ENCODE peak calls at places on chromosomes 3 and 15, in five cellular contexts. O, V, I, Z and G are unnamed samples.

GRCh38 chr3:171028779-171029232 is 2.3 kb upstream of the SLC2A2 start:
- DNase-seq in V (no peak), I (peak), Z (no peak), O (no peak), G (no peak)

GRCh38 chr15:68700395-68701123 is 120.1 kb downstream of the ANP32A start:
- DNase-seq in Z (no peak), V (no peak), I (no peak), O (peak), G (peak)

GRCh38 chr3:16476636-16477035 is 36.9 kb downstream of the RFTN1 start:
- DNase-seq in Z (no peak), I (peak), V (no peak), O (no peak), G (no peak)

GRCh38 chr3:72907131-72907697 is 19.4 kb downstream of the GXYLT2 start:
- DNase-seq in O (no peak), I (no peak), V (no peak), Z (no peak), G (no peak)

GRCh38 chr3:14246414-14246813 is 67.8 kb downstream of the LSM3 start:
- DNase-seq in I (no peak), V (no peak), Z (no peak), O (no peak), G (no peak)

GRCh38 chr3:177561365-177561764 is 364.1 kb upstream of the TBL1XR1 start:
- DNase-seq in I (no peak), Z (no peak), O (no peak), V (no peak), G (no peak)

GRCh38 chr15:40320931-40321371 is 2.5 kb upstream of the INAFM2 start:
- DNase-seq in V (no peak), I (peak), Z (peak), O (no peak), G (peak)

GRCh38 chr3:179321585-179322322 is 1.1 kb upstream of the ZNF639 start:
- DNase-seq in V (no peak), O (no peak), Z (peak), I (peak), G (no peak)

GRCh38 chr15:70437882-70438331 is 325.5 kb downstream of the UACA start:
- DNase-seq in I (peak), V (no peak), Z (no peak), O (no peak), G (no peak)

GRCh38 chr3:115212615-115213014 is 65.5 kb upstream of the ZBTB20 start:
- DNase-seq in O (no peak), I (no peak), Z (no peak), V (no peak), G (no peak)

GRCh38 chr15:52677593-52677992 is 1.6 kb downstream of the ATOSA start:
- DNase-seq in V (no peak), Z (no peak), I (peak), O (no peak), G (no peak)

GRCh38 chr15:93308026-93308670 is 219.1 kb upstream of the RGMA start:
- DNase-seq in V (no peak), Z (no peak), I (no peak), O (no peak), G (no peak)

GRCh38 chr3:70108072-70108471 is 108.5 kb downstream of the SAMMSON start:
- DNase-seq in V (no peak), I (peak), Z (peak), O (no peak), G (no peak)

GRCh38 chr3:155948476-155948875 is 78.0 kb downstream of the GMPS start:
- DNase-seq in Z (no peak), I (no peak), O (no peak), V (no peak), G (no peak)

GRCh38 chr3:177382944-177383343 is 185.7 kb upstream of the TBL1XR1 start:
- DNase-seq in O (no peak), Z (no peak), I (no peak), V (no peak), G (no peak)

GRCh38 chr3:150345021-150345538 is 63.0 kb upstream of the TSC22D2 start:
- DNase-seq in V (no peak), I (peak), Z (no peak), O (no peak), G (no peak)

GRCh38 chr15:69887018-69887417 is 210.7 kb downstream of the TLE3 start:
- DNase-seq in V (no peak), Z (no peak), I (no peak), O (no peak), G (no peak)

GRCh38 chr15:26722621-26723160 is 50.2 kb downstream of the GABRB3 start:
- DNase-seq in O (no peak), Z (no peak), V (no peak), I (no peak), G (no peak)

GRCh38 chr3:49785565-49786356 is 581 bp downstream of the IP6K1 start:
- DNase-seq in I (peak), V (no peak), O (no peak), Z (peak), G (no peak)

GRCh38 chr15:95793226-95793625 is 537.3 kb upstream of the NR2F2 start:
- DNase-seq in V (no peak), I (no peak), Z (no peak), O (no peak), G (no peak)

GRCh38 chr3:170560296-170560695 is 25.6 kb downstream of the SLC7A14 start:
- DNase-seq in Z (no peak), O (no peak), V (no peak), I (no peak), G (no peak)

GRCh38 chr3:73404450-73404849 is 220.3 kb downstream of the PDZRN3 start:
- DNase-seq in V (no peak), Z (no peak), I (no peak), O (no peak), G (no peak)

GRCh38 chr3:177220136-177220974 is 23.1 kb upstream of the TBL1XR1 start:
- DNase-seq in V (no peak), I (no peak), Z (no peak), O (no peak), G (no peak)

GRCh38 chr3:47892284-47892683 is 89.3 kb downstream of the DHX30 start:
- DNase-seq in O (no peak), V (no peak), Z (no peak), I (no peak), G (no peak)

GRCh38 chr3:87426916-87427315 is 150.5 kb upstream of the POU1F1 start:
- DNase-seq in V (no peak), I (peak), O (no peak), Z (no peak), G (no peak)

GRCh38 chr15:85676332-85676731 is 118.4 kb downstream of the KLHL25 start:
- DNase-seq in I (peak), Z (no peak), V (no peak), O (no peak), G (no peak)

GRCh38 chr3:190676477-190676876 is 162.6 kb downstream of the IL1RAP start:
- DNase-seq in O (no peak), V (no peak), Z (no peak), I (peak), G (no peak)

GRCh38 chr3:152278674-152279427 is 10.1 kb downstream of the MBNL1 start:
- DNase-seq in V (no peak), I (no peak), Z (no peak), O (no peak), G (no peak)

GRCh38 chr3:124639406-124640237 is 90.6 kb upstream of the UMPS start:
- DNase-seq in I (no peak), O (no peak), Z (no peak), V (no peak), G (no peak)

GRCh38 chr3:186316666-186317260 is 45.3 kb downstream of the DGKG start:
- DNase-seq in V (no peak), Z (no peak), I (no peak), O (no peak), G (no peak)

GRCh38 chr3:71541313-71541712 is 42.2 kb downstream of the FOXP1 start:
- DNase-seq in O (no peak), V (no peak), I (no peak), Z (no peak), G (no peak)

GRCh38 chr15:55789066-55789660 is 46.2 kb upstream of the PRTG start:
- DNase-seq in Z (peak), V (peak), O (no peak), I (peak), G (no peak)

GRCh38 chr3:52068055-52068704 is 11.8 kb upstream of the DUSP7 start:
- DNase-seq in V (no peak), I (no peak), O (no peak), Z (no peak), G (no peak)

GRCh38 chr3:168289480-168289879 is 193.8 kb upstream of the GOLIM4 start:
- DNase-seq in I (no peak), O (no peak), V (no peak), Z (no peak), G (no peak)

GRCh38 chr15:52112203-52112750 is 298 bp downstream of the BCL2L10 start:
- DNase-seq in V (peak), Z (peak), O (no peak), I (no peak), G (no peak)

GRCh38 chr3:193870376-193871092 is 265.4 kb upstream of the HES1 start:
- DNase-seq in Z (no peak), O (no peak), I (peak), V (no peak), G (no peak)

GRCh38 chr15:62464705-62465104 is 299.6 kb upstream of the C2CD4B start:
- DNase-seq in O (no peak), V (no peak), I (no peak), Z (no peak), G (no peak)

GRCh38 chr3:51568978-51569377 is 30.5 kb downstream of the RAD54L2 start:
- DNase-seq in I (no peak), Z (no peak), O (no peak), V (no peak), G (no peak)